ENCODE peak calls at places on chromosomes 6 and 20, in seven cellular contexts. Y, M, P, B, L, X and J are unnamed samples.

GRCh38 chr6:116631379-116631990 is 15.2 kb downstream of the RSPH4A start:
- DNase-seq in Y (no peak), M (peak; percentile 8), P (no peak), B (no peak), L (no peak), X (no peak), J (no peak)

GRCh38 chr6:77463308-77463880 is at the start of gene HTR1B:
- DNase-seq in Y (peak; percentile 34), M (peak; percentile 56), P (peak; percentile 64), B (no peak), L (peak; percentile 63), X (peak; percentile 12), J (no peak)

GRCh38 chr6:113120214-113120576 is 737.0 kb upstream of the MARCKS start:
- DNase-seq in Y (no peak), M (peak; percentile 95), P (peak; percentile 98), B (peak; percentile 98), L (peak; percentile 97), X (no peak), J (peak; percentile 87)

GRCh38 chr6:3340891-3341290 is 82.1 kb downstream of the PSMG4 start:
- DNase-seq in Y (peak; percentile 36), M (no peak), P (peak; percentile 90), B (peak; percentile 53), L (peak; percentile 71), X (no peak), J (no peak)

GRCh38 chr6:130827247-130828149 is at the start of gene SMLR1:
- DNase-seq in Y (no peak), M (no peak), P (no peak), B (no peak), L (no peak), X (no peak), J (no peak)

GRCh38 chr20:53826597-53827291 is 233.1 kb upstream of the ZNF217 start:
- DNase-seq in Y (no peak), M (no peak), P (peak; percentile 15), B (no peak), L (no peak), X (no peak), J (no peak)

GRCh38 chr6:158923801-158924498 is 76.1 kb downstream of the RSPH3 start:
- DNase-seq in Y (no peak), M (no peak), P (no peak), B (peak; percentile 9), L (no peak), X (no peak), J (no peak)

GRCh38 chr6:39929733-39930461 is 4.4 kb downstream of the MOCS1 start:
- DNase-seq in Y (no peak), M (no peak), P (peak; percentile 27), B (peak; percentile 39), L (no peak), X (no peak), J (peak; percentile 62)

GRCh38 chr6:47733879-47734558 is 35.6 kb downstream of the ADGRF4 start:
- DNase-seq in Y (no peak), M (peak; percentile 47), P (peak; percentile 54), B (no peak), L (no peak), X (no peak), J (no peak)

GRCh38 chr20:32898721-32899120 is 40.0 kb downstream of the EFCAB8 start:
- DNase-seq in Y (no peak), M (no peak), P (peak; percentile 65), B (peak; percentile 53), L (no peak), X (no peak), J (peak; percentile 1)

GRCh38 chr6:124524821-124525220 is 437.4 kb upstream of the RNF217 start:
- DNase-seq in Y (no peak), M (no peak), P (peak; percentile 4), B (no peak), L (no peak), X (no peak), J (no peak)

DNA sequence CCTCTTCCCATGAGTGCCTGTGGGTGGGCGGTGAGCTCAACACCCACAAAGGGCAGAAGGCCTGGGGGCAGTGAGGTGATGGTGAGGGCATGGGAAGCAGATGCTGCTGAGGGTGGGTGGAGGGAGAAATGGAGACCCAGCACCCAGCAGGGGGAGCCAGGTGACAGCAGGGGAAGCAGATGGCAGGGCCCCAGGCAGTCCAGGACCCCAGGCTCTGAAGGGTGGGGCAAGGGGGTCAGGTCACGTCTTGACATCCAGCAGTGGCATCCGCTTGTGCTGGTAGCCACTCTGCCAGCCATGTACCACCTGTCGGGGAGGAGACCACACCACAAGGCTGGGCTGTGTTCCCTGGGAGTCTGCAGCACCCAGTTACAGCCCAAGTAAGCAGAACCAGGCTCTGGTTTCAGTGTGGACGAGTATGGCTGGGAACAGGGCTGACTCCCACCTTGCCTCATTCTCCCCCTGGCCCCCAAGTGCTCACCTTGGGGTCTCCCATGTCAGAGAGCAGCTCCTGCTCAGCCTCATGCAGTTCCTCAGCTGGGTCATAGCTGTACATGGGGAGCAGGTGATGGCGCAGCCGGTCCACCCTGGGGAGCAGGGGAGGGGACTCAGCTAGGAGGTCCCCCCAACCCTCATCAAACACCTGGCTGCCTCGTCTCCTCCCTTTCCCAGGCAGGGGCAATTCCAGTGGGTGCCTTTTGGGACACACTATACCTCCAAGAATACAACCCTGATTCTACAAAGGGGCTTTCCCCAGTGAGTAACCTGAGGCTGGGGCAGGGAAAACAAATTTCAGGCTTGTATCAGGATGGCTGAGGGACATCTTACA is 2.0 kb downstream of the SMIM29 start:
- DNase-seq in Y (peak; percentile 58), M (no peak), P (peak; percentile 53), B (no peak), L (peak; percentile 23), X (peak; percentile 49), J (peak; percentile 28)
- TF ChIP-seq CTCF in Y (peak; percentile 39), M (peak; percentile 55), P (peak; percentile 74), B (peak; percentile 45), L (peak; percentile 67), X (peak; percentile 56), J (peak; percentile 80)

GRCh38 chr20:62779417-62779685 is 16.9 kb upstream of the MRGBP start:
- DNase-seq in Y (no peak), M (no peak), P (no peak), B (no peak), L (no peak), X (no peak), J (no peak)

GRCh38 chr20:62780204-62780603 is 16.1 kb upstream of the MRGBP start:
- DNase-seq in Y (no peak), M (no peak), P (no peak), B (no peak), L (no peak), X (no peak), J (no peak)

GRCh38 chr20:62778058-62778457 is 18.2 kb upstream of the MRGBP start:
- DNase-seq in Y (no peak), M (no peak), P (no peak), B (no peak), L (no peak), X (no peak), J (no peak)

GRCh38 chr20:62777528-62777830 is 18.8 kb upstream of the MRGBP start:
- DNase-seq in Y (no peak), M (no peak), P (no peak), B (no peak), L (no peak), X (no peak), J (no peak)

DNA sequence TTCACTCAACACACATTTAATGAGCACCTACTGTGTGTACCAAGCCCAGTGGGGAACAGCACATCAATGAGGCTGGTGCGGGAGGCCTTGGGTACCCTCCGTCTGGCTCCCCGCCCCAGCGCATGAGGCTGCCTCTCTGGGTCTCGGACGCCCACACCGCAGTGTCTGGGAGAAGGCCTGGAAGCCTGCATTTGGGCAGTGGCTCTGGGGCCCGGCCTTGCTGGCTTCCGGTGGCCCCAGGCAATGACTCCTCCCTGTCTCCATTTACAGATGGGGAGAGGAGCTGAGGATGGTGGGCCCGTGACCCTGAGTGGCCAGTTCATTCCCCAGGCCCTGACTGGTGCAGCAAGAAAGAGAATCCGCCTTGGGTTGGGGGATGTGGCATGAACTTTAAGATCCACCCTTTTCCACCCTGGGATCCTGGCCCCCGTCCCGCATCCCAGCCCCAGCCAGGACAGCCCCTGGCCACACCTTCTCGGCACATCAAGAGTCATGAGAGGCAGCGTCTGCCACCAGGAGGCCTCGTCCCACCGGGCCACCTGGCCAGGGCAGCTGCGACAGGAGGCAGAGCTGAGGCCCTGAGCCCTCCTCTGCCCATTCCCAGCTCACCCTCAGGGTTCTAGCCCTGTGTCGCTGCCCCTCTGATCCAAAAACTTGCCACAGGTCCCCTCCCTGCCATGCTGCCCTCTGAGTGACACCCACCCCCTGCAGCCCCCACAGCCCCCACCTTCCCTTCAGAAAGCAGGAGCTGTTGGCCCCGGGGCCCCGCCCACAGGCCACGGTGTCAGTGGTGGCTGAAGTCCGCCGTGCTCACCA is 17.5 kb upstream of the MRGBP start:
- DNase-seq in Y (no peak), M (no peak), P (no peak), B (no peak), L (no peak), X (no peak), J (no peak)
- TF ChIP-seq CTCF in Y (no peak), M (no peak), P (no peak), B (no peak), L (no peak), X (no peak), J (no peak)

GRCh38 chr20:41572010-41572572 is 46.1 kb downstream of the CHD6 start:
- DNase-seq in Y (no peak), M (no peak), P (peak; percentile 17), B (no peak), L (no peak), X (no peak), J (no peak)
- TF ChIP-seq CTCF in Y (no peak), M (no peak), P (peak; percentile 53), B (no peak), L (peak; percentile 21), X (no peak), J (peak; percentile 66)

DNA sequence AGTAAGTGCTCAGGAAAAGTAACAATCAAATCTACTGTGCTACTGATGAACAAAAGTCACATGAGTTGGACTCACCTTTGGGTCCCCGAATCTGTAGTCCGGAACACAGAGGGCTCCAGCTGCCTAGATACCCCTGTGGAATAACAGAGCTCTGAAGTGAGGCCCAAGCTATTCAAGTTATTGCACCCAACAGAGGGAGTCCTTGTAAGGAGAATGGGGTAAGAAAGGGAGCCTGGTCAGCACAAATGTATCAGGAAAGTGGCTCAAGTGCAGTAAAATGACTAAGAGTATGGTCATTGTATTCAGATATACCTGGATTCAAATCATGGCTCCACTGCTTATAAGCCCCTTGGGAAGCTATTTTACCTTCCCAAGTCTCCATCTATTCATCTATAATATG is 20.9 kb downstream of the EDN1 start:
- DNase-seq in Y (no peak), M (peak; percentile 56), P (peak; percentile 43), B (no peak), L (no peak), X (no peak), J (no peak)
- TF ChIP-seq CTCF in Y (no peak), M (peak; percentile 51), P (peak; percentile 42), B (no peak), L (no peak), X (no peak), J (peak; percentile 8)

GRCh38 chr6:78863576-78863975 is 3.8 kb upstream of the IRAK1BP1 start:
- DNase-seq in Y (no peak), M (no peak), P (no peak), B (no peak), L (no peak), X (no peak), J (no peak)

GRCh38 chr6:78864957-78865356 is 2.4 kb upstream of the IRAK1BP1 start:
- DNase-seq in Y (no peak), M (no peak), P (no peak), B (no peak), L (no peak), X (no peak), J (no peak)

GRCh38 chr6:78867370-78868040 is at the start of gene IRAK1BP1:
- DNase-seq in Y (peak; percentile 78), M (peak; percentile 77), P (peak; percentile 86), B (peak; percentile 75), L (peak; percentile 87), X (peak; percentile 75), J (peak; percentile 85)

GRCh38 chr6:78867020-78867369 is 356 bp upstream of the IRAK1BP1 start:
- DNase-seq in Y (no peak), M (no peak), P (no peak), B (no peak), L (no peak), X (no peak), J (no peak)

GRCh38 chr6:78861509-78861908 is 5.8 kb upstream of the IRAK1BP1 start:
- DNase-seq in Y (no peak), M (no peak), P (peak; percentile 44), B (no peak), L (no peak), X (no peak), J (no peak)
- TF ChIP-seq CTCF in Y (no peak), M (no peak), P (peak; percentile 48), B (no peak), L (peak; percentile 23), X (no peak), J (peak; percentile 44)